ENCODE peak calls at places on chromosome 1, in four cellular contexts. One of them, this sample, is unnamed.

GRCh38 chr1:204293605-204294365 is 65.9 kb downstream of the PLEKHA6 start:
- DNase-seq in HepG2: no peak
- DNase-seq in HCT116: no peak
- DNase-seq in K562: no peak
- DNase-seq in this sample: no peak

GRCh38 chr1:206469411-206469932 is 804 bp upstream of the IKBKE start:
- DNase-seq in HepG2: no peak
- DNase-seq in HCT116: no peak
- DNase-seq in K562: no peak
- DNase-seq in this sample: no peak

GRCh38 chr1:22317231-22317919 is 134.3 kb upstream of the ZBTB40 start:
- DNase-seq in HepG2: no peak
- DNase-seq in HCT116: peak
- DNase-seq in K562: peak
- DNase-seq in this sample: peak

GRCh38 chr1:2821970-2822620 is 20.6 kb upstream of the TTC34 start:
- DNase-seq in HepG2: no peak
- DNase-seq in HCT116: no peak
- DNase-seq in K562: peak
- DNase-seq in this sample: peak

GRCh38 chr1:19066248-19066873 is 109.9 kb upstream of the IFFO2 start:
- DNase-seq in HepG2: no peak
- DNase-seq in HCT116: no peak
- DNase-seq in K562: no peak
- DNase-seq in this sample: no peak

GRCh38 chr1:21574464-21575151 is 65.4 kb downstream of the ALPL start:
- DNase-seq in HepG2: peak
- DNase-seq in HCT116: no peak
- DNase-seq in K562: peak
- DNase-seq in this sample: no peak

GRCh38 chr1:58931761-58932160 is 147.9 kb upstream of the JUN start:
- DNase-seq in HepG2: no peak
- DNase-seq in HCT116: no peak
- DNase-seq in K562: no peak
- DNase-seq in this sample: no peak

GRCh38 chr1:7389201-7389785 is 381.8 kb upstream of the VAMP3 start:
- DNase-seq in HepG2: no peak
- DNase-seq in HCT116: no peak
- DNase-seq in K562: no peak
- DNase-seq in this sample: peak

GRCh38 chr1:41455479-41456271 is 28.8 kb downstream of the EDN2 start:
- DNase-seq in HepG2: no peak
- DNase-seq in HCT116: no peak
- DNase-seq in K562: no peak
- DNase-seq in this sample: peak

GRCh38 chr1:165635329-165635728 is 4.3 kb downstream of the MGST3 start:
- DNase-seq in HepG2: no peak
- DNase-seq in HCT116: no peak
- DNase-seq in K562: no peak
- DNase-seq in this sample: no peak

GRCh38 chr1:46589529-46589928 is 14.5 kb downstream of the MKNK1 start:
- DNase-seq in HepG2: no peak
- DNase-seq in HCT116: no peak
- DNase-seq in K562: no peak
- DNase-seq in this sample: no peak

GRCh38 chr1:46581685-46582455 is 22.2 kb downstream of the MKNK1 start:
- DNase-seq in HepG2: no peak
- DNase-seq in HCT116: no peak
- DNase-seq in K562: no peak
- DNase-seq in this sample: no peak

GRCh38 chr1:46582972-46583371 is 21.1 kb downstream of the MKNK1 start:
- DNase-seq in HepG2: no peak
- DNase-seq in HCT116: no peak
- DNase-seq in K562: no peak
- DNase-seq in this sample: no peak

GRCh38 chr1:46585312-46585711 is 18.8 kb downstream of the MKNK1 start:
- DNase-seq in HepG2: no peak
- DNase-seq in HCT116: no peak
- DNase-seq in K562: no peak
- DNase-seq in this sample: no peak

DNA sequence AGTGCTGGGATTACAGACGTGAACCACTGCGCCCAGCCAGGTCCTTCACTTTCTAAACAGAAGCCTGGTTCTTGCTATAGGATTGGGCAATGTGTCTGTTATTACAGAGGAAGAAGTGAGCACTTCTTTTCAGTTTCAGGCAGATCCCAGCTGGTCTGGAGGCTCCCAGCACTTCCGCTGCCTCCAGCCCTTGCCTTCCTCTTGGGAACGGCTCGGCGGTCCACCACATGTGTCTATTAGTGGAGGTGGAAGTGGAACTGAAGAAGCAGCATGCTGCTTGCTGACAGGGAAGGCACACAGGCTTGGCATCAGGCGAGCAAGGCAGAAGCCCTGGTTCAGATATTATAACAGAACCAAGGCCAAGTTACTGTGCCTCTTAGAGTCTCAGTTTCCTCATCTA is 17.0 kb downstream of the MKNK1 start:
- DNase-seq in HepG2: no peak
- DNase-seq in HCT116: no peak
- DNase-seq in K562: no peak
- DNase-seq in this sample: no peak
- TF ChIP-seq ELF1 in HepG2: no peak
- TF ChIP-seq ELF1 in HCT116: no peak
- TF ChIP-seq ELF1 in K562: no peak
- TF ChIP-seq ELF1 in this sample: no peak

GRCh38 chr1:159207080-159207479 is 2.4 kb downstream of the ACKR1 start:
- DNase-seq in HepG2: no peak
- DNase-seq in HCT116: no peak
- DNase-seq in K562: no peak
- DNase-seq in this sample: no peak
- TF ChIP-seq ELF1 in HepG2: no peak
- TF ChIP-seq ELF1 in HCT116: no peak
- TF ChIP-seq ELF1 in K562: no peak
- TF ChIP-seq ELF1 in this sample: no peak

DNA sequence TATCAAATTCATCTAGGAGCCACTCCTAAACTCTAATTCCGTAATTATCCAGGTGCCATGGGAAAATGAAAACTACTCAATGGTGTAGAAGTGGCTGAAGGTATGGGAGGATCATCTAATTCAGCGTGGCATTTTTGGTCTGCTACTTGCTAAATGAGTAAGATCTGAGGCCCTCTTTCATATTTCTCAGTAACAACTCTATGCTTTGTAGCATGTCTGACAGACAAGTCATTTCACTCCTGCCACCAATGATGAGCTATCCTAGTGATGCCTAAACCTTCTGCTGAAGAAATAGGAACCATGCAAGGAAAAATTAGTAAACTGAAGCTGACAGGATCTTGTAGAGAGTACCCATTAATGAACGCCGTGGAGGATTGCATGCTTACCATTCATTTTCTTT is 145.3 kb downstream of the NTNG1 start:
- DNase-seq in HepG2: no peak
- DNase-seq in HCT116: no peak
- DNase-seq in K562: no peak
- DNase-seq in this sample: no peak
- TF ChIP-seq ELF1 in HepG2: no peak
- TF ChIP-seq ELF1 in HCT116: no peak
- TF ChIP-seq ELF1 in K562: no peak
- TF ChIP-seq ELF1 in this sample: no peak

GRCh38 chr1:114094303-114094663 is 59.4 kb downstream of the SYT6 start:
- DNase-seq in HepG2: no peak
- DNase-seq in HCT116: no peak
- DNase-seq in K562: no peak
- DNase-seq in this sample: no peak

GRCh38 chr1:114094675-114095074 is 59.0 kb downstream of the SYT6 start:
- DNase-seq in HepG2: no peak
- DNase-seq in HCT116: no peak
- DNase-seq in K562: no peak
- DNase-seq in this sample: no peak

GRCh38 chr1:114093624-114094302 is 59.9 kb downstream of the SYT6 start:
- DNase-seq in HepG2: peak
- DNase-seq in HCT116: peak
- DNase-seq in K562: no peak
- DNase-seq in this sample: no peak

GRCh38 chr1:114100148-114100547 is 53.5 kb downstream of the SYT6 start:
- DNase-seq in HepG2: no peak
- DNase-seq in HCT116: no peak
- DNase-seq in K562: no peak
- DNase-seq in this sample: no peak

DNA sequence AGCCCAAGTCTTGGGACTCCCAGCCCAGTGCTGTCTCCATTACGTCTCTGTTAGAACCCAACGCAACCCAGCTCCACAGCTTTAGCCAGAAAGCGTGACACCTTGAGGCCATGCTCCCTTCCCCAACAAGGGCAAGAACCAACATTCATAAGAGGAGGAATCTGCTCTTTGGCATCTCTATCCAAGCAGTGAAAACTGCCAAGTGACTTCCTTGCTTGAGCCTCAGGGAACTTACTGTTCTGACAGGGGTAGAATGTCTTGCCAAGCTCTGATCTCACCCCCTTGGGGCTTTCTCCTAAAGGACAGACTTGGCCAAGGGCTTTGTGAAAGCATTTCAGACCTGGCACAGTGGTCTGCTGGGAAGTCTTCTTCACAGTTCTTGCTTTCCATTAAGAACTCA is 56.6 kb downstream of the SYT6 start:
- DNase-seq in HepG2: no peak
- DNase-seq in HCT116: no peak
- DNase-seq in K562: no peak
- DNase-seq in this sample: no peak
- TF ChIP-seq ELF1 in HepG2: no peak
- TF ChIP-seq ELF1 in HCT116: no peak
- TF ChIP-seq ELF1 in K562: no peak
- TF ChIP-seq ELF1 in this sample: no peak

GRCh38 chr1:12810691-12811408 is 19.7 kb downstream of the PRAMEF1 start:
- DNase-seq in HepG2: no peak
- DNase-seq in HCT116: no peak
- DNase-seq in K562: peak
- DNase-seq in this sample: no peak
- TF ChIP-seq ELF1 in HepG2: no peak
- TF ChIP-seq ELF1 in HCT116: no peak
- TF ChIP-seq ELF1 in K562: no peak
- TF ChIP-seq ELF1 in this sample: no peak

GRCh38 chr1:218339267-218339831 is 5.8 kb upstream of the TGFB2 start:
- DNase-seq in HepG2: peak
- DNase-seq in HCT116: no peak
- DNase-seq in K562: peak
- DNase-seq in this sample: no peak
- TF ChIP-seq ELF1 in HepG2: no peak
- TF ChIP-seq ELF1 in HCT116: no peak
- TF ChIP-seq ELF1 in K562: no peak
- TF ChIP-seq ELF1 in this sample: no peak

DNA sequence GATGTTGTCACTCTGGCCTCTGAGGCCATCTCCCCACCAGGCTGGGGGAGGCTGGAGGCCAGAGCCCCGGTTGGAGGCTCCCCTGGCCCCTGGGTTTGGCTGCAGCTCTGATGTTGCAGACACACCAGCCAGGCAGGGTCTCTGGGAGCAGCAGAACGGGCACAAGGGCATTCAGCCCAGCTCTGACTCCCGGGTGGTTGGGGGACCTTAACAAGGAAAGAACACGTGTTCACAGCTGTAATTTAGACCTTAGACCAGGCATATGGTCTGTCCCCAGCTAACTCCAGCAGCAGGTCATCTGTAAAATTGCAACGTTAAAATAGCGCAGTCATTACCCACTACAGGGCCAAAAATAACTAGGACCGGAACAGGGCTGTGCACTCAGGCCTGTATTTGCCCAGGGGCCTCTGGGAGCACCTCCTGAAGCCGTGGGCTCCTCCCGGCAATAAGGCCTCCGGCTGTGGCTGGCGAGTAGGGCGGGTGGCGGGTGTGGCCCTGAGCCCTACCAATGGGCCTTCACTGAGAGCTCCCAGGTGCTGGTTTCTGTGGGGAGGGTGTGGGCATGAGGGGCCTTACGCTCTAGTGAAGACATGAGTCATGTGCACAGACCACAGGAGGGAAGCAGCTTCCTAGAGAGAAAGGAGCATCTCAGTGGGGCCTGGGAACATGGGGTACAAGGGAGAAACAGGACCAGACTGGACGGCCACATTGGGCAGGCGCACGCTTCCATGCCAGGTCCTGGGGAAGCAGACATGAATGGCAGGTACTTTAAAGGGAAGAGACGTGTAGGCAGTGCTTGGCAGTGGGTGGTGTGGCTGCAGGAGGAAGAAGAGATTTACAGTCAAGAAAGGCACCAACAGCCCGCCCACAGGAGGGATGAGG is 6.1 kb downstream of the LDLRAP1 start:
- DNase-seq in HepG2: peak
- DNase-seq in HCT116: peak
- DNase-seq in K562: peak
- DNase-seq in this sample: no peak
- TF ChIP-seq ELF1 in HepG2: no peak
- TF ChIP-seq ELF1 in HCT116: no peak
- TF ChIP-seq ELF1 in K562: peak
- TF ChIP-seq ELF1 in this sample: no peak

DNA sequence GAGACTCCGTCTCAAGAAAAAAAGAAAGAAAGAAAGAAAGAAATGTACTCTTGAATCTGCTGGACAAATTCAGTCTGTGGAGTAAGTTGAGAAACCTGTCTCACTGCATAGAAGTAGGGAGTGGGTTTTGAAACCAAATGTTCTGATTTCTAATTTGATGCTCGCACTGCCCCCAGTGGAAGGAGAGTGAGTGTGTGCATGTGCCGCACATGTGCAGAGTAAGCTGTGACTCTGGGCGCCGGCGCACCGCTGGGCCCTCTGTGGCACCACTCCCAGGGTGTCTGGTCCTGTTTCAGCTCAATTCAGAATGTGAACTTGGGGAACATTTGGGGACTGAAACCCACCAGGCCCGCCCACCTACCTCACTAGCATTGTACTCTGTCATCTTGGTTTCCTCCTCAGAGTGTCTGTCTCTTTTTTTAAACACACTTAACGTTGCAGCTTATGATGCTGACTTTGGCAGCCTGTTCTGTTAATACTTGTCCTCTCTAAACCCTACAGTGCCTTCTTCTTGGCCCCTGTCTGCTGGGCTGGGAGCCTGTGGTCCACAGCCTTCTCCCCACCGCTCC is 104.6 kb downstream of the CACNA1E start:
- DNase-seq in HepG2: no peak
- DNase-seq in HCT116: no peak
- DNase-seq in K562: peak
- DNase-seq in this sample: peak
- TF ChIP-seq ELF1 in HepG2: no peak
- TF ChIP-seq ELF1 in HCT116: no peak
- TF ChIP-seq ELF1 in K562: no peak
- TF ChIP-seq ELF1 in this sample: no peak